ENCODE peak calls at places on chromosomes 5 and 9, in six cellular contexts. Z is mesendoderm, Y is IMR-90, T is H9, P is mesenchymal stem cell, X is H1. C is an unnamed sample.

GRCh38 chr9:27528886-27529315 is 713 bp downstream of the MOB3B start:
- DNase-seq in Y (no peak), P (peak; percentile 67), T (peak; percentile 59), Z (peak; percentile 80), X (no peak), C (peak; percentile 61)

GRCh38 chr9:76162751-76163500 is 231.3 kb downstream of the RFK start:
- DNase-seq in X (no peak), Y (peak; percentile 75), Z (no peak), P (peak; percentile 83), T (peak; percentile 29), C (no peak)

GRCh38 chr5:151405334-151405872 is 42.0 kb upstream of the SLC36A1 start:
- DNase-seq in X (no peak), T (no peak), Y (no peak), P (no peak), Z (peak; percentile 94), C (no peak)

GRCh38 chr9:79129865-79130480 is 441.8 kb upstream of the TLE4 start:
- DNase-seq in Y (peak; percentile 67), X (no peak), Z (peak; percentile 16), T (no peak), P (peak; percentile 53), C (peak; percentile 27)

GRCh38 chr9:117081641-117082317 is 333.1 kb downstream of the ASTN2 start:
- DNase-seq in P (no peak), Y (no peak), T (no peak), Z (no peak), X (no peak), C (no peak)

GRCh38 chr5:10831416-10831815 is 70.4 kb upstream of the DAP start:
- DNase-seq in Y (peak; percentile 95), X (no peak), T (no peak), Z (no peak), P (peak; percentile 92), C (no peak)

GRCh38 chr5:88515881-88516819 is 247.5 kb upstream of the TMEM161B start:
- DNase-seq in X (no peak), Z (no peak), T (no peak), P (peak; percentile 56), Y (peak; percentile 50), C (no peak)

GRCh38 chr5:52786937-52787599 is 648 bp upstream of the ITGA1 start:
- DNase-seq in T (peak; percentile 50), X (no peak), Z (peak; percentile 72), P (peak; percentile 69), Y (peak; percentile 31), C (no peak)

GRCh38 chr9:35984021-35984420 is 26.1 kb upstream of the OR2S2 start:
- DNase-seq in Z (no peak), T (no peak), Y (no peak), X (no peak), P (no peak), C (no peak)

GRCh38 chr5:134529460-134529859 is 4.0 kb downstream of the JADE2 start:
- DNase-seq in T (no peak), X (no peak), P (no peak), Z (no peak), Y (no peak), C (no peak)

GRCh38 chr5:148949871-148950863 is 112.7 kb downstream of the SH3TC2 start:
- DNase-seq in T (no peak), Y (no peak), Z (peak; percentile 67), X (no peak), P (no peak), C (no peak)

GRCh38 chr5:142974449-142974848 is 204.3 kb downstream of the ARHGAP26 start:
- DNase-seq in T (no peak), Y (no peak), Z (no peak), P (no peak), X (no peak), C (no peak)

GRCh38 chr9:106869458-106869857 is 6.5 kb downstream of the ZNF462 start:
- DNase-seq in X (no peak), T (no peak), P (no peak), Z (no peak), Y (peak; percentile 60), C (no peak)

GRCh38 chr5:73786043-73786831 is 160.2 kb downstream of the ARHGEF28 start:
- DNase-seq in Y (no peak), P (no peak), Z (no peak), X (no peak), T (no peak), C (no peak)

GRCh38 chr5:16690243-16690839 is 73.5 kb upstream of the RETREG1 start:
- DNase-seq in Y (peak; percentile 51), T (peak; percentile 68), Z (peak; percentile 79), X (no peak), P (peak; percentile 73), C (peak; percentile 67)

GRCh38 chr5:56060276-56061110 is 65.7 kb upstream of the IL6ST start:
- DNase-seq in P (peak; percentile 41), X (no peak), Y (no peak), T (no peak), Z (no peak), C (no peak)

GRCh38 chr5:55143624-55144023 is 16.3 kb upstream of the GPX8 start:
- DNase-seq in Z (no peak), Y (no peak), T (no peak), P (no peak), X (no peak), C (no peak)

GRCh38 chr9:75591972-75592371 is 298.5 kb upstream of the PCSK5 start:
- DNase-seq in Y (no peak), T (no peak), X (no peak), P (no peak), Z (no peak), C (no peak)

GRCh38 chr5:68875351-68875750 is 218.5 kb upstream of the SLC30A5 start:
- DNase-seq in Z (no peak), P (no peak), Y (no peak), X (no peak), T (no peak), C (no peak)

GRCh38 chr9:133520121-133520835 is 4.5 kb downstream of the MYMK start:
- DNase-seq in Y (no peak), P (no peak), X (no peak), Z (no peak), T (no peak), C (no peak)

GRCh38 chr9:133518706-133519105 is 6.1 kb downstream of the MYMK start:
- DNase-seq in X (no peak), T (no peak), P (no peak), Y (no peak), Z (no peak), C (no peak)

GRCh38 chr9:133521122-133522072 is 3.4 kb downstream of the MYMK start:
- DNase-seq in T (no peak), Z (no peak), Y (no peak), P (no peak), X (no peak), C (no peak)

GRCh38 chr9:133518193-133518592 is 6.6 kb downstream of the MYMK start:
- DNase-seq in X (no peak), Z (no peak), T (no peak), Y (no peak), P (no peak), C (no peak)

DNA sequence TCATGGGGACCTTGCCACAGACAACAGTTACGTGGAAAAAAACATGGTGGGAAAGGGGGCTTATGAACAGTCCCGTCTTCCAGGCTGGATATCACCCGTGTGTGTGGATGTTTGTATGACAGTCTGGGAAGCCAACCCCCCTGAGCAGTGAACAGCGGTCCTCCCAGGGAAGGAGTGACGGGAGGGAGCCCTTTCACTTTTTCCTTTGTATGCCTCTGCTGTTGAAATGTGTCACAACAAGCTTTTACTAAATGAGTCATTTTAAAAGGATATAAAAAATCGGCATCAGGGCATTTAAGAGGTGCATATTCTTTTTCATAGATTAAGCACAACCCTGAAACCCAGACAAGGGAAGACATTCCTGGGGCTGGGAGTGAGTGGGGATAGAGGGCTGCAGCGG is 5.1 kb downstream of the MYMK start:
- DNase-seq in T (no peak), Y (peak; percentile 12), Z (no peak), P (no peak), X (no peak), C (no peak)
- H3K18ac ChIP-seq in T (no peak overlapping the region), Y (no peak overlapping the region), Z (no peak overlapping the region), P (no peak overlapping the region), X (no peak overlapping the region), C (peak overlapping the region; percentile 53)

DNA sequence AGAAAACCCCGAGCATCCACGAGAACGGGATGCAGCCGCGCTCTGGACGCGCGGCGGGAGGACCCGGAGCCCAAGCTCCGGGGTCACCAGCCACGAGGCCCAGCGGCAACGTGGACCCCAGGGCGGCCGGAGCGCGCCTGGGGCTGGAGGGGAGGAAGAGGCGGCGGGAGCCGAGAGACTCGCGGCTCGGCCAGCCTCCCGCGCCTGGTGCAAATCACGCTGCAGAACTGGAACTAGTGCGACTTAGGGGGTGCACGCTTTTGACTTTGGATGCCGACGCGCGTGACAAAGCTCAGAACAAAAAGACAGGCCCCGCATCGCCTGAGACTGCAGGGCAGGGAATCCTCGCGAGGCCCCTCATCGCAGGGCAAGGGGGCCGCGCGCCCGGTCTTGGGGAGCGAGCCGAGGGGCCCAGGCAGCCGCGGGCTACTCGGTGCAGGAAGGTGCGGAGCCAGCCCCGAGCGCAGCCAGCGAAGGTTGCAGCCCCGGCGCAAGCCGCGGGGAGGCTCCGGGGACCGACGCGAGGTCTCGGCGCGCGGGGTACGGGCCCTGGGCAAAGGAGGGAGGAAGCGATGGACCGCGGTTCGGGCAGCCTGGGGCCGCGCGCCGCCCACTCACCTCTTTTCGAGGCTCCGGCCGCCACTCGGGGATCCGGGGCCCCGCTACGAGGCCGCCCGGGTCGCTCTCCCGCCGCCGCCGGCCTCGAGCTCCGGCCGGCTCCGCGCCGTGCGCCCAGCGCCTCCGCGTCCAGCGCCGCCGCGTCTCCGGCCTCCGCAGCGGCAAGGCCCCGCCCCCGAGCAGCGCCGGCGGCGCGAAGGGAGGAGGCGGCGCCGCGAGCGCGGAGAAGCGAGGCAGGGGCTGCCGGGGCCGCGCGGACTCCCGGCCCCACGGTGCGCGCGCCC is at the start of gene GOLM1:
- DNase-seq in P (peak; percentile 70), T (peak; percentile 44), X (no peak), Y (peak; percentile 60), Z (peak; percentile 61), C (peak; percentile 63)
- H3K18ac ChIP-seq in P (peak within 1 kb of the TSS; percentile 97), T (peak within 1 kb of the TSS; percentile 80), X (peak within 1 kb of the TSS; percentile 75), Y (no peak within 1 kb of the TSS), Z (peak within 1 kb of the TSS; percentile 98), C (peak within 1 kb of the TSS; percentile 99)

DNA sequence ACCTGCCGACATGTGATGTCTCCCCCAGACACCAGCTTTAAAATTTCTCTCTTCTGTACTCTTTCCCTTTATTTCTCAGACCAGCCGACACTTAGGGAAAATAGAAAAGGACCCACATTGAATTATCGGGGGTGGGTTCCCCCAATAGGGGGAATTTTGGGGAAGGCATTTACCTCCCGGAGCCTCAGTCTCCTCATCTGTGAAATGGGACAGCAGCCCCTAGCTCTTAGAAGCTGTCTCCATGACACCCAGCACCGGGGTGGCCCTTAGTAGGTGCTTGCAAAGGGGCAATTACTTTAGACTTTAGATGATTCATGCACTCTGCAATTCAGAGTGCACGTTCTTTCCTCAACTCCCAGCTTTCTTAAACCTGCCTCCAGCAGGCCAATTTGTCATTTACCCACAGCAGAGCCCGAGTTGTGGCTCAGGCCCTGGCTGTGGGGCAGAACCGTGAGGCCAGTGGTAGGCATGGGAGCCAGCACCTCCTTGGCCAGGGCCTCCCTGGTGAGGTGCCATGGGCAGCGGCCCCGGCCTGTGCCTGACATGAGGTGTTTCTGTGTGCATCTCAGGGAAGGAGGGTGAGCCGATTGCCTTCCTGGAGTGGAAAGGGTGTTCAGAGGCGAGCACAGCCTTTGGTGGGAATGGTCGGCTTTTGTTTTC is 51.7 kb downstream of the SH3PXD2B start:
- DNase-seq in X (no peak), Z (no peak), P (no peak), Y (no peak), T (no peak), C (no peak)
- H3K18ac ChIP-seq in X (peak overlapping the region; percentile 80), Z (no peak overlapping the region), P (peak overlapping the region; percentile 29), Y (peak overlapping the region; percentile 66), T (peak overlapping the region; percentile 88), C (peak overlapping the region; percentile 49)

DNA sequence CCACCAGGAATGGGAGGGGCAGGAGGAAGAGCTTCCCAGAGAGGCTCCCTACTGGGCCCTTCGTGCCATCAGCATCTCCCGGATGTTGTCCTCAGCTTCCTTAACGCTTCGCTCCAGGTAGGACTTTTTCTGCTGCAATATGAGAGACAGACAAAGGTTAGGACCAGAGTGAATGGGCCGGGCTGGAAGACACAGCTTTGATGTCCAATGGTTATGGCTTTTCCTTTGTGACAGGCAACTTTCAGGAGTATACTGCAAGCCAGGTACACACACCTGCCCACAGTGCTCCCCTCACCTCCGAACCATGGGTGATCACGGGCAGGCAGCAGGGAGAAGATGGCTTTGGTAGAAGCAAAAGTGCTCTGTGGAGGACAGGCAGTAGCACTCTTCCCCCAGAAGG is 57.0 kb downstream of the PFDN1 start:
- DNase-seq in P (no peak), X (no peak), T (no peak), Y (no peak), Z (no peak), C (no peak)
- H3K18ac ChIP-seq in P (peak overlapping the region; percentile 88), X (no peak overlapping the region), T (no peak overlapping the region), Y (no peak overlapping the region), Z (no peak overlapping the region), C (no peak overlapping the region)